ENCODE peak calls at places on chromosomes 12 and 14, in nine cellular contexts. I is astrocyte of the spinal cord; B is aorta; Z is activated naive CD8-positive, alpha-beta T cell treated with anti-CD3 and anti-CD28 coated beads, Interleukin-2, amount 50 U/mL, for 24 hours; D is neural crest cell; L is T-cell; A is cardiac muscle cell; T is activated CD8-positive, alpha-beta memory T cell treated with anti-CD3 and anti-CD28 coated beads for 48 hours; Y is neural progenitor cell. U is an unnamed sample.

GRCh38 chr12:85425349-85425612 is 145.3 kb downstream of the ALX1 start:
- DNase-seq in Z (no peak), B (no peak), L (no peak), I (no peak), A (no peak), T (no peak), Y (no peak), D (no peak), U (no peak)

GRCh38 chr14:43247877-43248276 is 1259.2 kb downstream of the FSCB start:
- DNase-seq in I (no peak), Y (no peak), L (no peak), T (no peak), D (no peak), Z (no peak), B (no peak), A (no peak), U (no peak)

GRCh38 chr14:69460093-69460701 is 24.3 kb upstream of the PLEKHD1 start:
- DNase-seq in B (no peak), Y (peak; percentile 64), T (peak; percentile 3), D (peak; percentile 45), L (peak; percentile 30), I (peak; percentile 86), Z (peak; percentile 52), A (peak; percentile 64), U (peak; percentile 64)

GRCh38 chr12:93098077-93098476 is 169.0 kb upstream of the EEA1 start:
- DNase-seq in T (no peak), D (peak; percentile 48), Z (peak; percentile 78), B (peak; percentile 77), I (peak; percentile 34), L (peak; percentile 70), Y (peak; percentile 70), A (peak; percentile 57), U (no peak)

GRCh38 chr12:89695100-89695499 is 13.5 kb downstream of the ATP2B1 start:
- DNase-seq in I (peak; percentile 56), D (no peak), T (no peak), B (no peak), A (peak; percentile 7), Z (no peak), Y (no peak), L (no peak), U (no peak)

GRCh38 chr14:59017285-59017965 is 171.0 kb upstream of the DAAM1 start:
- DNase-seq in T (no peak), Y (no peak), B (no peak), D (no peak), Z (no peak), L (no peak), A (no peak), I (no peak), U (no peak)

GRCh38 chr12:10455766-10456165 is 2.6 kb upstream of the KLRC1 start:
- DNase-seq in Z (no peak), Y (no peak), L (no peak), T (no peak), I (no peak), A (no peak), B (no peak), D (no peak), U (no peak)

GRCh38 chr14:75969126-75969525 is 12.7 kb downstream of the TGFB3 start:
- DNase-seq in Z (no peak), T (no peak), D (no peak), A (no peak), I (no peak), L (no peak), B (no peak), Y (no peak), U (no peak)

GRCh38 chr14:97723834-97724770 is 926.9 kb downstream of the VRK1 start:
- DNase-seq in I (no peak), A (no peak), T (no peak), D (no peak), L (peak; percentile 30), B (no peak), Z (peak; percentile 37), Y (no peak), U (no peak)

GRCh38 chr12:99619389-99620158 is 28.0 kb upstream of the GARIN6 start:
- DNase-seq in Z (peak; percentile 1), Y (peak; percentile 70), B (no peak), A (peak; percentile 52), I (peak; percentile 40), T (no peak), L (no peak), D (no peak), U (peak; percentile 62)

GRCh38 chr14:99822166-99822527 is 28.9 kb downstream of the EML1 start:
- DNase-seq in Y (no peak), L (no peak), T (no peak), A (no peak), D (no peak), I (no peak), Z (no peak), B (no peak), U (no peak)

U was measured in D341Med.